ENCODE peak calls at places on chromosomes 7 and 10, in four cellular contexts. F, V, K and G are unnamed samples.

GRCh38 chr10:96264938-96265337 is 6.4 kb downstream of the BLNK start:
- DNase-seq in F (no peak), V (no peak), K (no peak), G (no peak)

GRCh38 chr10:60114765-60115586 is 208.6 kb upstream of the CCDC6 start:
- DNase-seq in F (no peak), V (no peak), K (peak), G (no peak)

GRCh38 chr7:55171157-55171556 is 152.3 kb downstream of the EGFR start:
- DNase-seq in F (no peak), V (no peak), K (no peak), G (no peak)

GRCh38 chr10:96835826-96836365 is 3.8 kb downstream of the LCOR start:
- DNase-seq in F (no peak), V (no peak), K (no peak), G (no peak)

GRCh38 chr7:85682819-85683218 is 496.0 kb upstream of the SEMA3D start:
- DNase-seq in F (no peak), V (no peak), K (no peak), G (no peak)

GRCh38 chr10:27518261-27518660 is 14.2 kb downstream of the RAB18 start:
- DNase-seq in F (no peak), V (no peak), K (no peak), G (no peak)

GRCh38 chr7:111198255-111198654 is 107.3 kb downstream of the LRRN3 start:
- DNase-seq in F (no peak), V (no peak), K (no peak), G (no peak)

GRCh38 chr7:117083648-117084047 is 130.3 kb downstream of the ST7 start:
- DNase-seq in F (no peak), V (no peak), K (no peak), G (peak)

GRCh38 chr10:121681982-121682687 is 83.9 kb upstream of the FGFR2 start:
- DNase-seq in F (no peak), V (no peak), K (no peak), G (no peak)

GRCh38 chr7:106542550-106543220 is 118.3 kb downstream of the CCDC71L start:
- DNase-seq in F (no peak), V (peak), K (no peak), G (peak)

GRCh38 chr10:42974693-42975002 is 102.2 kb upstream of the RET start:
- DNase-seq in F (no peak), V (no peak), K (no peak), G (no peak)

GRCh38 chr10:21314234-21314633 is 211.2 kb downstream of the SKIDA1 start:
- DNase-seq in F (no peak), V (no peak), K (no peak), G (peak)

GRCh38 chr7:29274156-29275017 is 79.8 kb downstream of the CHN2 start:
- DNase-seq in F (no peak), V (no peak), K (no peak), G (peak)

GRCh38 chr7:27167916-27168264 is 2.6 kb upstream of the HOXA9 start:
- DNase-seq in F (no peak), V (no peak), K (no peak), G (no peak)